ENCODE peak calls at places on chromosomes 3 and 15, in ten cellular contexts. Q, H, J, L, O, Y, N, U, B and S are unnamed samples.

GRCh38 chr3:118447326-118447725 is 587.3 kb downstream of the IGSF11 start:
- DNase-seq in Q (no peak), H (no peak), J (no peak), L (no peak), O (no peak), Y (no peak), N (no peak), U (no peak), B (no peak), S (no peak)

GRCh38 chr3:81995334-81995733 is 233.9 kb upstream of the GBE1 start:
- DNase-seq in Q (no peak), H (no peak), J (no peak), L (no peak), O (no peak), Y (no peak), N (no peak), U (no peak), B (no peak), S (no peak)

GRCh38 chr3:133441867-133442270 is 42.0 kb downstream of the BFSP2 start:
- DNase-seq in Q (no peak), H (no peak), J (no peak), L (no peak), O (no peak), Y (peak; percentile 53), N (no peak), U (no peak), B (no peak), S (no peak)

GRCh38 chr15:29424118-29424517 is 154.5 kb upstream of the NSMCE3 start:
- DNase-seq in Q (no peak), H (no peak), J (no peak), L (no peak), O (no peak), Y (peak; percentile 6), N (no peak), U (peak; percentile 80), B (no peak), S (no peak)

GRCh38 chr3:121529308-121529707 is 16.5 kb downstream of the POLQ start:
- DNase-seq in Q (no peak), H (no peak), J (no peak), L (no peak), O (peak; percentile 9), Y (no peak), N (no peak), U (no peak), B (no peak), S (no peak)

GRCh38 chr3:37765591-37766219 is 96.0 kb upstream of the CTDSPL start:
- DNase-seq in Q (no peak), H (peak; percentile 11), J (no peak), L (no peak), O (peak; percentile 40), Y (no peak), N (peak; percentile 66), U (no peak), B (no peak), S (no peak)

GRCh38 chr3:159787191-159787590 is 201.4 kb upstream of the IL12A start:
- DNase-seq in Q (peak; percentile 94), H (no peak), J (no peak), L (no peak), O (peak; percentile 89), Y (no peak), N (no peak), U (no peak), B (no peak), S (no peak)

GRCh38 chr3:36295206-36295760 is 85.0 kb upstream of the STAC start:
- DNase-seq in Q (no peak), H (no peak), J (no peak), L (no peak), O (peak; percentile 49), Y (no peak), N (no peak), U (no peak), B (no peak), S (no peak)

GRCh38 chr3:105435277-105435676 is 68.6 kb downstream of the ALCAM start:
- DNase-seq in Q (no peak), H (no peak), J (no peak), L (no peak), O (no peak), Y (no peak), N (no peak), U (no peak), B (no peak), S (no peak)

GRCh38 chr3:186787642-186788481 is 4.5 kb downstream of the EIF4A2 start:
- DNase-seq in Q (no peak), H (no peak), J (no peak), L (no peak), O (no peak), Y (peak; percentile 21), N (no peak), U (no peak), B (no peak), S (no peak)

GRCh38 chr3:192092388-192093005 is 631.5 kb downstream of the PYDC2 start:
- DNase-seq in Q (no peak), H (no peak), J (no peak), L (no peak), O (no peak), Y (peak; percentile 28), N (no peak), U (no peak), B (no peak), S (no peak)

GRCh38 chr3:194537732-194538247 is 51.0 kb upstream of the ATP13A3 start:
- DNase-seq in Q (peak; percentile 24), H (no peak), J (no peak), L (no peak), O (peak; percentile 91), Y (no peak), N (peak; percentile 77), U (no peak), B (no peak), S (no peak)

DNA sequence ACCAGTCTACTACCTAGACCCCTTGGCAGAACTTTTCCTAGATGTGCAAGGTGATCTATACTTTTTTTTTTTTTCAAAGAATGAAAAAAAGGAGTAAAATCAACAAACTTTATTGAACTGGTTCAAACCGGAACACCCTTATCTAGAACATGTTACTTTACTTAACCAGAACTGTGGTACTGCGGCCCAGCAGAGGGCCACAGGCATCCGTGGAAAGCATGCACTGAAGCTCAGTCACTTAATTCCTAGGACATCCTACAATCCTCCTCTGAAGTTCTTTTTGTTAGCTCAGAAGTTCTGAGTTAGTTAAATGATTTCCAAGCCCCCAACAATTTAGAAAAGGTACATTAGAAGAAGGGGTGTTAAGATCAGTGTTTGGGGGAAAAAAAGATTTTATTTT is 21.6 kb downstream of the CHAC1 start:
- DNase-seq in Q (no peak), H (no peak), J (no peak), L (no peak), O (no peak), Y (no peak), N (no peak), U (no peak), B (no peak), S (no peak)
- TF ChIP-seq CTCF in Q (no peak), H (no peak), J (no peak), L (no peak), O (peak; percentile 3), Y (no peak), N (no peak), U (no peak), B (no peak), S (no peak)

GRCh38 chr15:100727291-100727851 is 125.0 kb downstream of the ASB7 start:
- DNase-seq in Q (peak; percentile 97), H (no peak), J (no peak), L (no peak), O (peak; percentile 57), Y (no peak), N (peak; percentile 35), U (peak; percentile 64), B (no peak), S (peak; percentile 77)

GRCh38 chr15:100726070-100726420 is 123.7 kb downstream of the ASB7 start:
- DNase-seq in Q (no peak), H (no peak), J (no peak), L (no peak), O (no peak), Y (no peak), N (peak; percentile 3), U (no peak), B (no peak), S (peak; percentile 65)

GRCh38 chr15:100725121-100726069 is 123.0 kb downstream of the ASB7 start:
- DNase-seq in Q (peak; percentile 80), H (no peak), J (no peak), L (no peak), O (peak; percentile 95), Y (no peak), N (peak; percentile 13), U (peak; percentile 89), B (peak; percentile 48), S (peak; percentile 75)

GRCh38 chr15:100728371-100729201 is 126.2 kb downstream of the ASB7 start:
- DNase-seq in Q (no peak), H (no peak), J (no peak), L (no peak), O (no peak), Y (no peak), N (no peak), U (peak; percentile 90), B (no peak), S (peak; percentile 76)

DNA sequence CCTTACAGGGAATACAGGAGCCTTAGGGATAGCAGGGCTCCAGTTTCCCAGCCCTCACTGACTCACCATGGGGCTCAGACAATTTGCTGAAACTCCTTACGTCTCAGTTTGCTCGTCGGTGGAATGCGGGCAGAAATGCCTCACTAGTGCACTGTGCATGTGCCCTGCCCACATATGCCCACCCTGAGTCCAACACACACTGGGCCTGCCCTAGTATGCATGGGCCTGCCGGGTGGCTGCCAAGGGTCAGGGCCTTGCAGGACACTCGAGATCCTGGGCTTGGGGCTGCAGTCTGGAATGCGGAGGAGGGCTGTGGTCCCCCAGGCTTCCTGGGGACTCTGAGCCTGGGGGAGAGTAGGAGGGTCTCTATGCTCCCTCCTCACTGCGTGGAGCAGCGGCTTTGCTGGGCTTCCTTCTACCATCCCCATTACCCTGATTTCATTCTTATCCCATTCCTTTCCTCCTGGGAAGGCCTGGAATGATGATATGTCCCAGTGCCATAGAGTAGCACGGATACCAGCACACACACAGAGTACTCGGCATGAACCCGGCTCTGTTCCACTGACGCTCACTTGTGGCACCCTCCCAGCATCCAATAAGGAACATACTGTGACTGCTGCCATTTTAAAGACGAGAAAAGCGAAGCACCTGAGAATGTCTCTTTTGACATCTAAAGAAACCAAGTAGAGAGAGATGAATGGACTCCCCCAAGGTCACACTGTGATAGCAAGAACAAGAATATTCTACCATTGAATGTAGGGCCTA is 124.2 kb downstream of the ASB7 start:
- DNase-seq in Q (no peak), H (no peak), J (no peak), L (no peak), O (peak; percentile 93), Y (no peak), N (peak; percentile 7), U (peak; percentile 64), B (peak; percentile 46), S (peak; percentile 73)
- TF ChIP-seq CTCF in Q (no peak), H (no peak), J (no peak), L (no peak), O (no peak), Y (no peak), N (no peak), U (no peak), B (no peak), S (no peak)

GRCh38 chr3:76369170-76369569 is 583.8 kb upstream of the ZNF717 start:
- DNase-seq in Q (no peak), H (no peak), J (no peak), L (no peak), O (peak; percentile 25), Y (peak; percentile 28), N (no peak), U (no peak), B (no peak), S (no peak)
- TF ChIP-seq CTCF in Q (no peak), H (peak; percentile 20), J (no peak), L (peak; percentile 38), O (peak; percentile 56), Y (peak; percentile 32), N (no peak), U (no peak), B (no peak), S (peak; percentile 41)

GRCh38 chr3:62051506-62051905 is 321.8 kb downstream of the FEZF2 start:
- DNase-seq in Q (peak; percentile 23), H (no peak), J (no peak), L (no peak), O (peak; percentile 20), Y (no peak), N (no peak), U (no peak), B (no peak), S (no peak)
- TF ChIP-seq CTCF in Q (peak; percentile 38), H (peak; percentile 51), J (no peak), L (peak; percentile 29), O (peak; percentile 37), Y (no peak), N (peak; percentile 8), U (no peak), B (no peak), S (peak; percentile 46)